ENCODE peak calls at places on chromosome 3, in five cellular contexts. One of them, this sample, is unnamed. For H3K4me1, the result is how much of the 10 kb centered on the place peaks cover.

GRCh38 chr3:39808467-39809180 is 785 bp upstream of the MYRIP start:
- DNase-seq in right lobe of liver: peak
- DNase-seq in effector memory CD4-positive, alpha-beta T cell: no peak
- DNase-seq in heart left ventricle: no peak
- DNase-seq in right atrium auricular region: no peak
- DNase-seq in this sample: no peak

GRCh38 chr3:50588759-50589433 is 19.6 kb downstream of the HEMK1 start:
- DNase-seq in right atrium auricular region: no peak
- DNase-seq in heart left ventricle: no peak
- DNase-seq in effector memory CD4-positive, alpha-beta T cell: no peak
- DNase-seq in right lobe of liver: no peak
- DNase-seq in this sample: no peak

GRCh38 chr3:157572559-157573270 is 69.5 kb upstream of the VEPH1 start:
- DNase-seq in heart left ventricle: no peak
- DNase-seq in right atrium auricular region: no peak
- DNase-seq in right lobe of liver: no peak
- DNase-seq in effector memory CD4-positive, alpha-beta T cell: no peak
- DNase-seq in this sample: no peak

GRCh38 chr3:150995510-150995909 is 23.0 kb upstream of the CLRN1 start:
- DNase-seq in effector memory CD4-positive, alpha-beta T cell: no peak
- DNase-seq in right atrium auricular region: no peak
- DNase-seq in heart left ventricle: no peak
- DNase-seq in right lobe of liver: no peak
- DNase-seq in this sample: no peak

GRCh38 chr3:59101091-59101738 is 51.4 kb upstream of the CFAP20DC start:
- DNase-seq in effector memory CD4-positive, alpha-beta T cell: no peak
- DNase-seq in right lobe of liver: no peak
- DNase-seq in heart left ventricle: no peak
- DNase-seq in right atrium auricular region: no peak
- DNase-seq in this sample: no peak

GRCh38 chr3:146948161-146948560 is 343.0 kb upstream of the PLSCR5 start:
- DNase-seq in right lobe of liver: no peak
- DNase-seq in right atrium auricular region: no peak
- DNase-seq in effector memory CD4-positive, alpha-beta T cell: no peak
- DNase-seq in heart left ventricle: no peak
- DNase-seq in this sample: no peak

GRCh38 chr3:133439563-133439962 is 39.7 kb downstream of the BFSP2 start:
- DNase-seq in effector memory CD4-positive, alpha-beta T cell: no peak
- DNase-seq in heart left ventricle: no peak
- DNase-seq in right atrium auricular region: no peak
- DNase-seq in right lobe of liver: no peak
- DNase-seq in this sample: no peak

GRCh38 chr3:17442332-17443049 is 299.9 kb downstream of the TBC1D5 start:
- DNase-seq in right lobe of liver: no peak
- DNase-seq in effector memory CD4-positive, alpha-beta T cell: no peak
- DNase-seq in right atrium auricular region: no peak
- DNase-seq in heart left ventricle: no peak
- DNase-seq in this sample: no peak

GRCh38 chr3:67008388-67008787 is 10.3 kb downstream of the KBTBD8 start:
- DNase-seq in heart left ventricle: no peak
- DNase-seq in effector memory CD4-positive, alpha-beta T cell: no peak
- DNase-seq in right atrium auricular region: no peak
- DNase-seq in right lobe of liver: no peak
- DNase-seq in this sample: no peak

GRCh38 chr3:129756871-129757270 is 136.6 kb downstream of the TMCC1 start:
- DNase-seq in right lobe of liver: no peak
- DNase-seq in heart left ventricle: no peak
- DNase-seq in effector memory CD4-positive, alpha-beta T cell: no peak
- DNase-seq in right atrium auricular region: no peak
- DNase-seq in this sample: no peak

GRCh38 chr3:195187609-195188529 is 83.1 kb downstream of the XXYLT1 start:
- DNase-seq in heart left ventricle: no peak
- DNase-seq in effector memory CD4-positive, alpha-beta T cell: no peak
- DNase-seq in right lobe of liver: no peak
- DNase-seq in right atrium auricular region: no peak
- DNase-seq in this sample: no peak

GRCh38 chr3:59254433-59254832 is 204.6 kb upstream of the CFAP20DC start:
- DNase-seq in right lobe of liver: no peak
- DNase-seq in effector memory CD4-positive, alpha-beta T cell: no peak
- DNase-seq in right atrium auricular region: no peak
- DNase-seq in heart left ventricle: peak
- DNase-seq in this sample: no peak

GRCh38 chr3:102078864-102079808 is 229.8 kb downstream of the NFKBIZ start:
- DNase-seq in heart left ventricle: no peak
- DNase-seq in effector memory CD4-positive, alpha-beta T cell: no peak
- DNase-seq in right lobe of liver: no peak
- DNase-seq in right atrium auricular region: no peak
- DNase-seq in this sample: peak

GRCh38 chr3:33791477-33792166 is 6.8 kb upstream of the PDCD6IP start:
- DNase-seq in effector memory CD4-positive, alpha-beta T cell: no peak
- DNase-seq in right lobe of liver: no peak
- DNase-seq in heart left ventricle: no peak
- DNase-seq in right atrium auricular region: no peak
- DNase-seq in this sample: no peak

GRCh38 chr3:10334461-10334860 is 13.5 kb upstream of the SEC13 start:
- DNase-seq in effector memory CD4-positive, alpha-beta T cell: no peak
- DNase-seq in right atrium auricular region: no peak
- DNase-seq in right lobe of liver: peak
- DNase-seq in heart left ventricle: peak
- DNase-seq in this sample: no peak
- H3K4me1 ChIP-seq in effector memory CD4-positive, alpha-beta T cell: under half
- H3K4me1 ChIP-seq in right atrium auricular region: under half
- H3K4me1 ChIP-seq in right lobe of liver: under half
- H3K4me1 ChIP-seq in heart left ventricle: under half
- H3K4me1 ChIP-seq in this sample: under half

DNA sequence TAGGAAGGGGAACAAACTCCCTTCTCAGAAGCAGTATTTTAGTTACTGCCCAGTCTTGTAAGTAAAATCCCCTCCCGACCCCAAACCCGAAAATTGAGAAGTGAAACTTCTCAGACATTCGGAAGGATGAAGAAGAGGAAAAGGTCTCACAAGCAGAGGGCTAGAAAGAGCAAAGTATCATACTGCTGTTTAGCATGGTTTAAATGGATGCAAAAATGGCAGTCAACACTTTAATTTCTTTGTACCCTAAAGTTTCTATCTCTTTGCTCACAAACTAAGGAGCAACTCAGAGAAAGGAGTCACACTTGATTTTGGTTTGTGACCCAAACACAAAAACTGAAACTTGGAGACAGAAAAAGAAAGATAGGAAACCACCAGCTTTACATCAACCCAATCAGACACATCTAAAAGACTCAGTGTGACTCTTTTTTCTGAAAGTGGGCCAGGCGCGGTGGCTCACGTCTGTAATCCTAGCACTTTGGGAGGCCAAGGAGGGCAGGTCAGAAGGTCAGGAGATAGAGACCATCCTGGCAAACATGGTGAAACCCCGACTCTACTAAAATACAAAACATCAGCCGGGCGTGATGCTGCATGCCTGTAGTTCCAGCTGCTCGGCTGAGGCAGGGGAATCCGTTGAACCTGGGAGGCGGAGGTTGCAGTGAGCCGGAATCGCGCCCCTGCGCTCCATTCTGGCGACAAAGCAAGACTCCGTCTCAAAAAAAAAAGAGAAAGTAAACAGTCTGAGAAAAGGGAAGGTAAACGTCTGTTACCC is 63.2 kb upstream of the ATP11B start:
- DNase-seq in effector memory CD4-positive, alpha-beta T cell: no peak
- DNase-seq in right atrium auricular region: no peak
- DNase-seq in heart left ventricle: no peak
- DNase-seq in right lobe of liver: no peak
- DNase-seq in this sample: no peak
- H3K4me3 ChIP-seq in effector memory CD4-positive, alpha-beta T cell: no peak
- H3K4me3 ChIP-seq in right atrium auricular region: no peak
- H3K4me3 ChIP-seq in heart left ventricle: no peak
- H3K4me3 ChIP-seq in right lobe of liver: peak
- H3K4me3 ChIP-seq in this sample: no peak

GRCh38 chr3:87435926-87436630 is 159.7 kb upstream of the POU1F1 start:
- DNase-seq in right atrium auricular region: no peak
- DNase-seq in heart left ventricle: no peak
- DNase-seq in right lobe of liver: no peak
- DNase-seq in effector memory CD4-positive, alpha-beta T cell: no peak
- DNase-seq in this sample: no peak
- H3K27ac ChIP-seq in right atrium auricular region: no peak
- H3K27ac ChIP-seq in heart left ventricle: no peak
- H3K27ac ChIP-seq in right lobe of liver: no peak
- H3K27ac ChIP-seq in effector memory CD4-positive, alpha-beta T cell: no peak
- H3K27ac ChIP-seq in this sample: no peak

GRCh38 chr3:126916546-126916945 is 66.4 kb upstream of the PLXNA1 start:
- DNase-seq in heart left ventricle: no peak
- DNase-seq in right lobe of liver: no peak
- DNase-seq in right atrium auricular region: no peak
- DNase-seq in effector memory CD4-positive, alpha-beta T cell: no peak
- DNase-seq in this sample: no peak

GRCh38 chr3:126913524-126913923 is 69.4 kb upstream of the PLXNA1 start:
- DNase-seq in right atrium auricular region: no peak
- DNase-seq in heart left ventricle: no peak
- DNase-seq in right lobe of liver: no peak
- DNase-seq in effector memory CD4-positive, alpha-beta T cell: no peak
- DNase-seq in this sample: no peak

GRCh38 chr3:126914226-126914625 is 68.7 kb upstream of the PLXNA1 start:
- DNase-seq in effector memory CD4-positive, alpha-beta T cell: no peak
- DNase-seq in right atrium auricular region: no peak
- DNase-seq in right lobe of liver: no peak
- DNase-seq in heart left ventricle: no peak
- DNase-seq in this sample: no peak

GRCh38 chr3:126917232-126917804 is 65.6 kb upstream of the PLXNA1 start:
- DNase-seq in right atrium auricular region: no peak
- DNase-seq in heart left ventricle: no peak
- DNase-seq in effector memory CD4-positive, alpha-beta T cell: no peak
- DNase-seq in right lobe of liver: no peak
- DNase-seq in this sample: no peak

GRCh38 chr3:126915015-126915414 is 67.9 kb upstream of the PLXNA1 start:
- DNase-seq in effector memory CD4-positive, alpha-beta T cell: no peak
- DNase-seq in right lobe of liver: no peak
- DNase-seq in right atrium auricular region: no peak
- DNase-seq in heart left ventricle: no peak
- DNase-seq in this sample: no peak
- H3K4me1 ChIP-seq in effector memory CD4-positive, alpha-beta T cell: under half
- H3K4me1 ChIP-seq in right lobe of liver: under half
- H3K4me1 ChIP-seq in right atrium auricular region: under half
- H3K4me1 ChIP-seq in heart left ventricle: under half
- H3K4me1 ChIP-seq in this sample: under half

DNA sequence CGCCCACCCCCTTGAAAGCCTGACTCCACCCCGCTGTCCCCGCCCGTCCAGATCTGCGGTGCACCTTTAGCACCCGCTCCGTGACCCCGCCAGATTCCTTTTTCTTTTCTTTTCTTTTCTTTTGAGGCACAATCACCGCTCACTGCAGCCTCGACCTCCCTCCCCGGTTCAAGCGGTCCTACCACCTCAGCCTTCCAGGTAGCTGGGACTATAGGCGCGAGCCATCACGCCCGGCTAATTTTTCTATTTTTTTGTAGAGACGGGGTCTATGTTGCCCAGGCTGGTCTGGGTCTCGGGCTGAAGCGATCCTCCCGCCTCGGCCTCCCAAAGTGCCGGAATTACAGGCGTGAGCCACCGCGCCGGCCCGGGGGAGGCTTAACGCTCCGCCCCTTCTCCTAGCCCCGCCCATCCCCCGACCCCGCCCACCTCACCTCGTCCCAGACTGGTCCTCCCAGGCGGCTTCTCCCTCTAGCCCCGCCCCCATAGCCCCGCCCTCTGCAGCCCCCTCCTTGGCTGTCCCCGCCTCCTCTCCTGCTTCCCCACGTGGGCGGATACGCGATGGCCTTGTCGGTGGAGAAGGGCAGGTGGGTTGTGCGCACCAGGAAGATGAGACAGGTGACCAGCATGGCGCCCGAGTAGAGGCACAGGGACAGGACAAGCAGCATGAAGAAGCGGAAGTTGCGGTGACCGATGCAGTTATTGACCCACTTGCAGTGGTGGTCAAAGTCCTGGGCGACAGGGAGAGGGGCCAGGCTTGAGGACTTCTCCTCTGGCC is 3.2 kb downstream of the ZDHHC19 start:
- DNase-seq in right lobe of liver: peak
- DNase-seq in right atrium auricular region: no peak
- DNase-seq in heart left ventricle: peak
- DNase-seq in effector memory CD4-positive, alpha-beta T cell: peak
- DNase-seq in this sample: peak
- H3K4me3 ChIP-seq in right lobe of liver: peak
- H3K4me3 ChIP-seq in right atrium auricular region: peak
- H3K4me3 ChIP-seq in heart left ventricle: no peak
- H3K4me3 ChIP-seq in effector memory CD4-positive, alpha-beta T cell: peak
- H3K4me3 ChIP-seq in this sample: peak

DNA sequence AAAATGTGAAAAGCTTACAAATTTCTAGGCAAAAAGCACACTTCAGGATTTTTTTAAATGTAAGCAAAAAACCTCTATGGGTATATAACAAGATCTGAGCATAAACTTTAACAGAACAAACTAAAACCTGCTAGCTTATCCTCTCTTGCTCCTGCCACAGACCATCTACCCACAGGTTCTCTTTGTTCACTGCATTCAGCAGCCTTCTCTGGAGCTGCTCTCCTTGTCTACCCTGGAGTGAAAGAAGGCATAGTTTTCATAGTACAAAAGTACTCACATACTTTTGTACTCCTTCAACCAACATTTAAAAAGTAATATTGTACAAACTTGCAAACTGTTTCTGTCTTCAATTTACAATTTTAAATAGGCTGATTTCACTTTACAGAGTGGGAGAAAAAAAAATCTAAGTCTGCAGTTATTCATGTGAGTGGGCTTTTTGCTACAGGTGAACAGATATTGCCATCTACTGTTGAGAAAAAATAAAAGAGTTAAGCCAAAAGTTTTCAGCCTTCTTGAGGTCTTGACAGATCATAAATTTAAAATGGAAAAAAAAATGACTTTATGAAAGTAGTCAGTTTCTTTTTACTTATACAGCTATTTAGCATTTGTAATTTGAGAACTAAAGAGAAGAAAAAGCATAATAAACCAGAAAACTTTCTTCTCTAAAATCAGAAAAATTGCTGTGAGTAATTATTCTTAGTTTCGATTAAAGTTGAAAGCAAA is 20.4 kb downstream of the TERC start:
- DNase-seq in right lobe of liver: no peak
- DNase-seq in effector memory CD4-positive, alpha-beta T cell: no peak
- DNase-seq in right atrium auricular region: no peak
- DNase-seq in heart left ventricle: no peak
- DNase-seq in this sample: no peak
- H3K27ac ChIP-seq in right lobe of liver: no peak
- H3K27ac ChIP-seq in effector memory CD4-positive, alpha-beta T cell: no peak
- H3K27ac ChIP-seq in right atrium auricular region: no peak
- H3K27ac ChIP-seq in heart left ventricle: no peak
- H3K27ac ChIP-seq in this sample: no peak

DNA sequence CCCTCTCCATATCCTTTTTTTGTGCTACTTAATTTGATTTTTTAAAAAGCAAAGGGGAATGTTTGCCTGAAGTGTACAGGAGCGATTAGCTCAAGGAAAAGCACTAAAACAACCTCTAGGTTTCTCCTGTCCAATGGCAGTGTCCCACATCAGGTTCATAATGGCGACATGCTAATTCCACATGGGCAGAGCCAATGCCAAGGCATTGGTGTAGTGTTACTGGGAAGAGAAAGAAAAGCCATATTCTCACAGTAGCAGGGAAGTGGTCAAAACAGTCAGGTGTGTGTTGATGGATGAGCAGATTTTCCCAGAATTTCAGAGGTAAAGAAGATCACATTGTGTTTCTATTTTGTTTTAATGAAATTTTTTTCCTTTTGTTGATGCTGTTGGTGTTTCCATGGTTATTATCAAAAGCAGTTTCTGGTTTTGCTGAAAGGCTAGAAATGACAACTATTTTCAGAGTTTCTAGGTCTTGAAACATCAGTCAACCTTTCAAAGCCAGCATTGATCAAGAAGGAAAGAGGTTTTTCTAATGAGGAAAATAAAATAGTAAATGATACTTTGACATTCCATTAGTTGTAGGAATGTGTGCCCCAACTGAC is 65.2 kb downstream of the FNDC3B start:
- DNase-seq in right lobe of liver: no peak
- DNase-seq in right atrium auricular region: no peak
- DNase-seq in effector memory CD4-positive, alpha-beta T cell: no peak
- DNase-seq in heart left ventricle: no peak
- DNase-seq in this sample: peak
- H3K4me1 ChIP-seq in right lobe of liver: half or more
- H3K4me1 ChIP-seq in right atrium auricular region: under half
- H3K4me1 ChIP-seq in effector memory CD4-positive, alpha-beta T cell: under half
- H3K4me1 ChIP-seq in heart left ventricle: half or more
- H3K4me1 ChIP-seq in this sample: half or more